ENCODE peak calls at places on chromosome 3, in five cellular contexts. G is fibroblast of mammary gland, L is transverse colon, Y is ureter, T is astrocyte of the spinal cord. R is an unnamed sample.

GRCh38 chr3:181432992-181433391 is 278.7 kb upstream of the SOX2 start:
- DNase-seq in L (no peak), G (no peak), T (no peak), Y (no peak), R (no peak)

GRCh38 chr3:2810723-2811122 is 299.5 kb downstream of the IL5RA start:
- DNase-seq in T (no peak), Y (no peak), G (no peak), L (no peak), R (no peak)

GRCh38 chr3:139299261-139300132 is 44.3 kb upstream of the MRPS22 start:
- DNase-seq in Y (no peak), T (peak), G (peak), L (no peak), R (peak)

GRCh38 chr3:129238945-129239705 is 10.3 kb upstream of the COPG1 start:
- DNase-seq in L (peak), Y (no peak), T (no peak), G (peak), R (no peak)

GRCh38 chr3:145124886-145125285 is 1036.1 kb downstream of the PLOD2 start:
- DNase-seq in T (no peak), Y (no peak), G (no peak), L (no peak), R (no peak)

GRCh38 chr3:72193768-72194463 is 409.0 kb upstream of the PROK2 start:
- DNase-seq in Y (no peak), G (peak), T (peak), L (no peak), R (no peak)

GRCh38 chr3:107994954-107995715 is 95.7 kb downstream of the CD47 start:
- DNase-seq in T (no peak), L (no peak), Y (no peak), G (no peak), R (no peak)

GRCh38 chr3:7309707-7310106 is 448.8 kb downstream of the GRM7 start:
- DNase-seq in T (peak), Y (peak), G (peak), L (peak), R (no peak)

GRCh38 chr3:101938262-101938847 is 89.0 kb downstream of the NFKBIZ start:
- DNase-seq in L (no peak), T (no peak), Y (no peak), G (no peak), R (no peak)

GRCh38 chr3:34842706-34843478 is 796.4 kb upstream of the ARPP21 start:
- DNase-seq in G (no peak), Y (no peak), L (no peak), T (peak), R (no peak)

GRCh38 chr3:120875507-120875906 is 32.5 kb upstream of the STXBP5L start:
- DNase-seq in L (no peak), G (no peak), Y (no peak), T (no peak), R (no peak)

GRCh38 chr3:167967257-167968010 is 128.3 kb downstream of the GOLIM4 start:
- DNase-seq in G (no peak), L (no peak), T (no peak), Y (no peak), R (no peak)

GRCh38 chr3:9820944-9821343 is 10.9 kb downstream of the TTLL3 start:
- DNase-seq in L (no peak), G (peak), T (no peak), Y (no peak), R (peak)

GRCh38 chr3:87148020-87148419 is 79.1 kb upstream of the CHMP2B start:
- DNase-seq in L (no peak), T (no peak), Y (no peak), G (no peak), R (no peak)

GRCh38 chr3:46628980-46629379 is 16.7 kb downstream of the FAM240A start:
- DNase-seq in G (peak), L (peak), Y (no peak), T (no peak), R (no peak)

GRCh38 chr3:197466586-197467399 is 89.0 kb downstream of the BDH1 start:
- DNase-seq in T (peak), L (no peak), G (peak), Y (no peak), R (peak)

GRCh38 chr3:30285188-30286006 is 321.0 kb upstream of the TGFBR2 start:
- DNase-seq in Y (no peak), G (no peak), L (no peak), T (no peak), R (no peak)

GRCh38 chr3:129439381-129439816 is 349 bp downstream of the MBD4 start:
- DNase-seq in Y (no peak), T (peak), G (no peak), L (peak), R (peak)

GRCh38 chr3:101902041-101902440 is 52.7 kb downstream of the NFKBIZ start:
- DNase-seq in G (peak), T (peak), L (no peak), Y (no peak), R (peak)

GRCh38 chr3:149575213-149575961 is 82.4 kb downstream of the WWTR1 start:
- DNase-seq in T (peak), L (no peak), Y (no peak), G (peak), R (peak)

GRCh38 chr3:13325092-13325491 is 95.0 kb downstream of the NUP210 start:
- DNase-seq in L (peak), T (no peak), G (no peak), Y (no peak), R (no peak)

GRCh38 chr3:112653209-112653871 is 12.4 kb upstream of the CCDC80 start:
- DNase-seq in L (no peak), Y (no peak), G (peak), T (peak), R (no peak)

GRCh38 chr3:183265713-183266417 is 12.8 kb downstream of the B3GNT5 start:
- DNase-seq in G (peak), L (peak), Y (no peak), T (peak), R (peak)

GRCh38 chr3:147371141-147371540 is 35.2 kb downstream of the ZIC4 start:
- DNase-seq in G (no peak), L (no peak), Y (no peak), T (no peak), R (no peak)

GRCh38 chr3:174973465-174973864 is 114.3 kb downstream of the NAALADL2 start:
- DNase-seq in Y (no peak), T (no peak), G (no peak), L (no peak), R (peak)

GRCh38 chr3:127067116-127067910 is 84.4 kb downstream of the PLXNA1 start:
- DNase-seq in T (no peak), L (no peak), G (no peak), Y (no peak), R (peak)

GRCh38 chr3:62567097-62568021 is 194.0 kb upstream of the FEZF2 start:
- DNase-seq in G (peak), L (no peak), T (peak), Y (no peak), R (no peak)

GRCh38 chr3:27714692-27715453 is 7.2 kb downstream of the EOMES start:
- DNase-seq in L (peak), T (no peak), G (no peak), Y (no peak), R (peak)

GRCh38 chr3:122510878-122511481 is 3.8 kb downstream of the KPNA1 start:
- DNase-seq in Y (no peak), L (no peak), G (no peak), T (no peak), R (no peak)

GRCh38 chr3:18558526-18558925 is 133.4 kb upstream of the SATB1 start:
- DNase-seq in G (no peak), T (no peak), Y (no peak), L (no peak), R (no peak)

GRCh38 chr3:133476971-133477375 is 77.1 kb downstream of the BFSP2 start:
- DNase-seq in T (no peak), G (no peak), Y (no peak), L (no peak), R (peak)